ENCODE peak calls at places on chromosome 14, in six cellular contexts. S is HL-60, G is GM23338, Q is HCT116, L is GM12878, D is K562. T is an unnamed sample.

GRCh38 chr14:20143911-20144310 is 5.3 kb downstream of the OR4N5 start:
- DNase-seq in S (no peak), L (no peak), G (peak; percentile 1), Q (no peak), D (peak; percentile 54), T (no peak)

GRCh38 chr14:67857778-67858350 is 38.3 kb downstream of the RAD51B start:
- DNase-seq in Q (no peak), G (peak; percentile 21), L (no peak), D (no peak), S (no peak), T (no peak)

GRCh38 chr14:103343905-103344797 is 10.1 kb downstream of the EIF5 start:
- DNase-seq in S (no peak), D (no peak), Q (no peak), L (no peak), G (no peak), T (no peak)

GRCh38 chr14:99758121-99758871 is 34.9 kb upstream of the EML1 start:
- DNase-seq in L (no peak), D (no peak), Q (no peak), S (no peak), G (peak; percentile 74), T (no peak)

GRCh38 chr14:68215628-68216027 is 396.0 kb downstream of the RAD51B start:
- DNase-seq in S (peak; percentile 1), D (no peak), Q (no peak), L (peak; percentile 57), G (no peak), T (no peak)

GRCh38 chr14:102829106-102829505 is 51.9 kb downstream of the TRAF3 start:
- DNase-seq in L (no peak), D (no peak), G (no peak), S (no peak), Q (no peak), T (no peak)

GRCh38 chr14:94753067-94753466 is 16.8 kb downstream of the GSC start:
- DNase-seq in S (no peak), Q (no peak), L (no peak), D (no peak), G (no peak), T (no peak)

GRCh38 chr14:60485057-60485599 is 735 bp downstream of the C14orf39 start:
- DNase-seq in D (no peak), S (no peak), G (peak; percentile 34), Q (no peak), L (no peak), T (no peak)

GRCh38 chr14:99029150-99029915 is 242.7 kb downstream of the BCL11B start:
- DNase-seq in L (no peak), Q (no peak), G (no peak), D (no peak), S (no peak), T (no peak)

GRCh38 chr14:60680511-60680910 is 31.2 kb upstream of the SIX1 start:
- DNase-seq in G (no peak), D (no peak), Q (no peak), L (no peak), S (no peak), T (no peak)

GRCh38 chr14:91090733-91091132 is 23.1 kb upstream of the DGLUCY start:
- DNase-seq in D (no peak), L (no peak), Q (no peak), G (no peak), S (no peak), T (no peak)

GRCh38 chr14:23405516-23406025 is 2.5 kb downstream of the MYH6 start:
- DNase-seq in L (no peak), S (no peak), G (no peak), Q (no peak), D (no peak), T (no peak)

GRCh38 chr14:91119556-91120311 is 5.9 kb downstream of the DGLUCY start:
- DNase-seq in L (no peak), D (peak; percentile 24), Q (peak; percentile 81), G (no peak), S (no peak), T (peak; percentile 32)

GRCh38 chr14:80364274-80364673 is 153.0 kb upstream of the DIO2 start:
- DNase-seq in L (no peak), D (peak; percentile 0), S (no peak), G (peak; percentile 71), Q (no peak), T (no peak)

GRCh38 chr14:55530464-55530863 is 49.5 kb upstream of the KTN1 start:
- DNase-seq in D (no peak), S (no peak), Q (no peak), G (no peak), L (no peak), T (no peak)

GRCh38 chr14:87102979-87103378 is 890.0 kb downstream of the GALC start:
- DNase-seq in L (no peak), S (no peak), D (no peak), G (no peak), Q (no peak), T (no peak)

GRCh38 chr14:101177301-101178055 is 274.0 kb upstream of the RTL1 start:
- DNase-seq in G (no peak), S (no peak), L (no peak), Q (no peak), D (no peak), T (no peak)

GRCh38 chr14:72416892-72417291 is 477.0 kb downstream of the DPF3 start:
- DNase-seq in D (no peak), G (no peak), L (peak; percentile 12), Q (peak; percentile 34), S (peak; percentile 1), T (no peak)

GRCh38 chr14:20624495-20625070 is 16.9 kb downstream of the OR6S1 start:
- DNase-seq in D (peak; percentile 76), G (peak; percentile 91), L (no peak), S (peak; percentile 96), Q (no peak), T (no peak)

GRCh38 chr14:101294136-101294535 is 267.2 kb upstream of the DIO3 start:
- DNase-seq in S (no peak), G (peak; percentile 49), D (no peak), Q (no peak), L (no peak), T (no peak)

GRCh38 chr14:77043177-77043983 is 14.9 kb upstream of the IRF2BPL start:
- DNase-seq in L (peak; percentile 60), G (no peak), S (no peak), Q (no peak), D (peak; percentile 54), T (no peak)

GRCh38 chr14:52262600-52262999 is 4.9 kb upstream of the PTGDR start:
- DNase-seq in D (no peak), Q (no peak), L (no peak), S (no peak), G (no peak), T (no peak)

GRCh38 chr14:59215353-59215752 is 26.9 kb downstream of the DAAM1 start:
- DNase-seq in L (no peak), D (no peak), G (no peak), S (no peak), Q (no peak), T (no peak)

GRCh38 chr14:89418452-89418851 is 1.4 kb upstream of the FOXN3 start:
- DNase-seq in S (no peak), L (no peak), Q (no peak), G (no peak), D (no peak), T (no peak)

GRCh38 chr14:50344116-50344775 is 32.1 kb downstream of the DMAC2L start:
- DNase-seq in D (no peak), L (peak; percentile 74), S (no peak), Q (no peak), G (no peak), T (no peak)

GRCh38 chr14:55129086-55129427 is at the start of gene LGALS3:
- DNase-seq in L (no peak), G (peak; percentile 78), Q (no peak), S (no peak), D (peak; percentile 50), T (no peak)

GRCh38 chr14:58171090-58171489 is 19.1 kb upstream of the ARMH4 start:
- DNase-seq in D (peak; percentile 94), G (peak; percentile 94), S (peak; percentile 67), Q (peak; percentile 83), L (peak; percentile 42), T (peak; percentile 35)

DNA sequence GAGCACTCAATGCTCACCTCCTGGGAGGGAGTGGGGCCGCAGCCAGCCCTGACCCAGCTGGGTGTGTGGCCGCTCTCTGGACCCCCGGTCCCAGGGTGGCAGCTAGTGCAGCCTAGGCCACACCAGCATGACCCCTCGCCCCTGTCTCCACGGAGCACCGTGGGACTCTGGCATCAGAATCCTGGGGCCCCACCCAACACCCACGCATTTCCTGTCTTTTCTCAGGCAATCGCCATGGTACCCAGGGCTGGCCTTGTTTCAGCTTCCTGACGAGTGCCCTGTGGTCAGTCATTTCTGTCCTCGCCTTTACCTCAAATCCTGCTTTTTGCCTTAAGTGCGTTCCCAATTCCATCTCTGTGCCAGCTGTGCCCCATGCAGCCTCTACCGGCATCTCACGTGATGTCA is 15.9 kb downstream of the PACS2 start:
- DNase-seq in Q (no peak), D (peak; percentile 42), G (no peak), L (no peak), S (no peak), T (no peak)
- TF ChIP-seq REST in Q (no peak), D (no peak), G (no peak), L (no peak), S (no peak), T (no peak)

GRCh38 chr14:74429221-74429691 is 3.2 kb upstream of the SYNDIG1L start:
- DNase-seq in S (no peak), Q (no peak), L (no peak), D (no peak), G (peak; percentile 90), T (no peak)
- TF ChIP-seq POLR2AphosphoS5 in S (no peak), Q (no peak), L (no peak), D (no peak), G (peak; percentile 38), T (no peak)

DNA sequence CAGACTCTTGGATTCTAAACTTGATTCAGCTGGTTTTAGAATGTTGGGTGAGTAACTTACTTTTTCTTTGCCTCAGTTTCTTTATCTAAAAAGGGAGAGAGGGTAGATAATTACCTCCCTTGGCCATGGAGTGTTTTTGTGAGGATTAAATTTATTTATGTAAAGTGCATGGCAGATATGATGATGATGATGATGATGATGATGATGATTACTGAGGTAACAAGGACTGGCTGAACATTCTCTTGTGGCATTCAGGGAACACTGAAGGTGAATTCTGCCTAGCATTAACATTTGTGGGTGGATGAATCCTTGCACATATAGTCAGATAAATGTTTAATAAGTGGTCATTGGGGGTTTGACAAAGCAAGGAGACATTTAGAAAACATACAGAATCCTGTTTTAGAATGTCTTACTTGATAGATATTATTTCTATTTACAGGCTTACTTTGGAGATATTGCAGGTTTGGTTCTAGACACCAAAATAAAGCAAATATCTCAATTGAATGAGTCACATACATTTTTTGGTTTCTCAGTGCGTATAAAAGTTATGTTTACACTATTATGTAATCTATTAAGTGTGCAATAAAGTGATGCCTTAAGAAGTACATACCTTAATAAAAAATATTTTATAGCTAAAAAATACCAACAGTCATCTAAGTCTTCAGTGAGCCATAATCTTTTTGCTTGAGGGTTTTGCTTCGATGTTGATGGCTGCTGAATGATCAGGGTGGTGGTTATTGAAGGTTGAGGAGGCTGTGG is 123.2 kb downstream of the SNAPC1 start:
- DNase-seq in Q (no peak), L (no peak), G (no peak), S (no peak), D (no peak), T (no peak)
- H3K27me3 ChIP-seq in Q (peaks cover 17% of the 10 kb centered on the region), L (no peaks in the 10 kb centered on the region), G (no peaks in the 10 kb centered on the region), S (no peaks in the 10 kb centered on the region), D (no peaks in the 10 kb centered on the region), T (no peaks in the 10 kb centered on the region)

GRCh38 chr14:93137864-93138263 is 22.1 kb upstream of the ITPK1 start:
- DNase-seq in G (peak; percentile 38), D (peak; percentile 66), Q (no peak), S (no peak), L (no peak), T (no peak)
- TF ChIP-seq REST in G (no peak), D (no peak), Q (no peak), S (no peak), L (no peak), T (no peak)